ENCODE peak calls at places on chromosomes 12 and 14, in ten cellular contexts. C, B, N, F, Y, J, V, S, O and H are unnamed samples.

GRCh38 chr12:1610072-1610643 is 15.8 kb upstream of the FBXL14 start:
- DNase-seq in C (no peak), B (no peak), N (no peak), F (no peak), Y (no peak), J (no peak), V (no peak), S (no peak), O (no peak), H (no peak)

GRCh38 chr14:104804481-104805325 is 3.8 kb downstream of the ZBTB42 start:
- DNase-seq in C (no peak), B (no peak), N (no peak), F (no peak), Y (no peak), J (no peak), V (no peak), S (no peak), O (no peak), H (no peak)

GRCh38 chr12:118354903-118355302 is 17.8 kb downstream of the TAOK3 start:
- DNase-seq in C (no peak), B (no peak), N (no peak), F (no peak), Y (no peak), J (no peak), V (no peak), S (peak), O (no peak), H (no peak)

GRCh38 chr14:100383727-100384158 is 60.6 kb downstream of the SLC25A47 start:
- DNase-seq in C (peak), B (peak), N (peak), F (peak), Y (peak), J (peak), V (no peak), S (peak), O (peak), H (peak)

GRCh38 chr12:127170271-127171180 is 1096.4 kb upstream of the TMEM132C start:
- DNase-seq in C (no peak), B (no peak), N (no peak), F (no peak), Y (no peak), J (no peak), V (no peak), S (peak), O (no peak), H (peak)

GRCh38 chr12:15701721-15702156 is 87.4 kb downstream of the EPS8 start:
- DNase-seq in C (no peak), B (no peak), N (peak), F (no peak), Y (no peak), J (no peak), V (no peak), S (peak), O (no peak), H (peak)

GRCh38 chr14:64107438-64107837 is 186.7 kb downstream of the ESR2 start:
- DNase-seq in C (no peak), B (no peak), N (no peak), F (no peak), Y (no peak), J (no peak), V (no peak), S (no peak), O (no peak), H (no peak)

GRCh38 chr14:54116972-54117371 is 160.3 kb upstream of the BMP4 start:
- DNase-seq in C (no peak), B (no peak), N (no peak), F (no peak), Y (no peak), J (no peak), V (no peak), S (peak), O (no peak), H (no peak)

GRCh38 chr12:132366341-132366861 is 37.0 kb upstream of the GALNT9 start:
- DNase-seq in C (no peak), B (no peak), N (no peak), F (no peak), Y (no peak), J (no peak), V (no peak), S (no peak), O (peak), H (no peak)

GRCh38 chr14:104974665-104975390 is 3.3 kb downstream of the AHNAK2 start:
- DNase-seq in C (no peak), B (no peak), N (no peak), F (no peak), Y (no peak), J (no peak), V (no peak), S (no peak), O (no peak), H (no peak)

GRCh38 chr12:66405395-66405794 is 103.1 kb downstream of the HELB start:
- DNase-seq in C (no peak), B (no peak), N (no peak), F (no peak), Y (no peak), J (no peak), V (no peak), S (peak), O (no peak), H (no peak)

GRCh38 chr12:25988505-25988904 is 30.0 kb downstream of the RASSF8 start:
- DNase-seq in C (no peak), B (no peak), N (no peak), F (no peak), Y (no peak), J (no peak), V (no peak), S (no peak), O (no peak), H (no peak)

GRCh38 chr12:67593041-67593870 is 55.3 kb upstream of the DYRK2 start:
- DNase-seq in C (no peak), B (no peak), N (peak), F (no peak), Y (no peak), J (no peak), V (no peak), S (peak), O (no peak), H (no peak)

GRCh38 chr14:105974902-105975301 is 448.5 kb downstream of the TMEM121 start:
- DNase-seq in C (peak), B (no peak), N (peak), F (peak), Y (peak), J (no peak), V (no peak), S (no peak), O (no peak), H (no peak)

GRCh38 chr12:120231316-120232011 is 30.6 kb upstream of the RPLP0 start:
- DNase-seq in C (peak), B (no peak), N (peak), F (no peak), Y (no peak), J (no peak), V (peak), S (peak), O (no peak), H (peak)

GRCh38 chr12:90301734-90302133 is 593.1 kb upstream of the ATP2B1 start:
- DNase-seq in C (no peak), B (no peak), N (no peak), F (no peak), Y (no peak), J (no peak), V (no peak), S (no peak), O (no peak), H (peak)